ENCODE peak calls at places on chromosomes 3 and 15, in six cellular contexts. E is GM10248, M is choroid plexus epithelial cell, H is body of pancreas, D is breast epithelium, I is GM06990. O is an unnamed sample.

GRCh38 chr3:50342818-50343633 is 2.4 kb upstream of the RASSF1 start:
- DNase-seq in I (no peak), D (no peak), M (no peak), E (no peak), H (no peak), O (no peak)

GRCh38 chr3:138941259-138941885 is 5.6 kb downstream of the FOXL2 start:
- DNase-seq in E (peak; percentile 25), D (no peak), M (peak; percentile 64), H (peak; percentile 35), I (no peak), O (no peak)

GRCh38 chr3:58237940-58238681 is 519 bp downstream of the ABHD6 start:
- DNase-seq in H (peak; percentile 42), D (no peak), E (peak; percentile 38), M (no peak), I (peak; percentile 62), O (peak; percentile 24)

GRCh38 chr15:89781891-89782618 is 5.9 kb downstream of the MESP2 start:
- DNase-seq in D (peak; percentile 68), M (peak; percentile 78), I (no peak), E (no peak), H (peak; percentile 55), O (no peak)

GRCh38 chr15:38514601-38515000 is 50.0 kb downstream of the RASGRP1 start:
- DNase-seq in I (no peak), D (no peak), M (no peak), E (peak; percentile 13), H (no peak), O (no peak)

GRCh38 chr15:63156086-63156707 is 1.1 kb downstream of the RPS27L start:
- DNase-seq in D (no peak), H (no peak), I (no peak), M (no peak), E (no peak), O (no peak)

GRCh38 chr3:154458560-154458959 is 28.6 kb upstream of the GPR149 start:
- DNase-seq in D (no peak), I (no peak), M (no peak), E (no peak), H (no peak), O (no peak)

GRCh38 chr15:93973287-93973686 is 258.1 kb upstream of the MCTP2 start:
- DNase-seq in I (no peak), H (no peak), D (no peak), M (no peak), E (no peak), O (no peak)

GRCh38 chr3:47976135-47976758 is 40.0 kb downstream of the MAP4 start:
- DNase-seq in H (no peak), E (peak; percentile 30), M (no peak), I (peak; percentile 33), D (no peak), O (no peak)

GRCh38 chr15:98731712-98732450 is 83.5 kb downstream of the IGF1R start:
- DNase-seq in I (no peak), D (no peak), H (no peak), E (no peak), M (no peak), O (no peak)

GRCh38 chr3:44782891-44783290 is 21.3 kb downstream of the KIF15 start:
- DNase-seq in E (no peak), M (no peak), D (no peak), I (no peak), H (no peak), O (no peak)

GRCh38 chr15:90895571-90896117 is 7.5 kb upstream of the MAN2A2 start:
- DNase-seq in M (peak; percentile 34), D (no peak), I (no peak), E (no peak), H (no peak), O (no peak)

GRCh38 chr15:90891346-90891949 is 7.1 kb downstream of the FES start:
- DNase-seq in E (no peak), I (no peak), H (no peak), M (no peak), D (no peak), O (no peak)

GRCh38 chr15:90892023-90892422 is 7.7 kb downstream of the FES start:
- DNase-seq in H (no peak), M (no peak), I (no peak), D (no peak), E (no peak), O (no peak)

GRCh38 chr15:90892498-90893174 is 8.3 kb downstream of the FES start:
- DNase-seq in M (no peak), I (no peak), D (no peak), E (no peak), H (no peak), O (no peak)

DNA sequence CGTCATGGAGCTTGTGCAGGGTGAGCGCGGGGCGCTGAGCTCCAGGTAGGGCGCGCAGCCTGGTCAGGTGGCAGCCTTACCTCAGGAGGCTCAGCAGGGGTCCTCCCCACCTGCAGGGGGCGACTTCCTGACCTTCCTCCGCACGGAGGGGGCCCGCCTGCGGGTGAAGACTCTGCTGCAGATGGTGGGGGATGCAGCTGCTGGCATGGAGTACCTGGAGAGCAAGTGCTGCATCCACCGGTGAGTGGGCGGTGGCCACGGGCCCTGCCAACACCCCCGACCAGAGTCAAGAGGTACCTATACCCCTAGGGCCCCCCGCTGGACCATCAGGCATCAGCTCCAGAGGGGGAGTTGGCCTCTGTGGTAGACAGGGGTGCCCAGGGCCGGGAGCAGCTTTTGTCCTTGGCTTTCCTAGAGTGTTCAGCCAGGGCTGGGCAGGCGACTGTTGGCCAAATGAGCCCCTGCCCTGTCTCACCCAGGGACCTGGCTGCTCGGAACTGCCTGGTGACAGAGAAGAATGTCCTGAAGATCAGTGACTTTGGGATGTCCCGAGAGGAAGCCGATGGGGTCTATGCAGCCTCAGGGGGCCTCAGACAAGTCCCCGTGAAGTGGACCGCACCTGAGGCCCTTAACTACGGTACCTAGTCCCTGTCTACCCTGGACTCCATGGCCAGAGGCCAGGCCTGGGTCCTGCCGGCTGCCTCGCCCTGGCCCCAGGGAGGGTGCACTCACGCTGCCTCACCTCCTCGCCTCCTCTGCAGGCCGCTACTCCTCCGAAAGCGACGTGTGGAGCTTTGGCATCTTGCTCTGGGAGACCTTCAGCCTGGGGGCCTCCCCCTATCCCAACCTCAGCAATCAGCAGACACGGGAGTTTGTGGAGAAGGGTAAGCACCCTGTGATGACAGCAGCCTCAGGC is 9.1 kb downstream of the FES start:
- DNase-seq in M (no peak), H (no peak), I (no peak), D (no peak), E (no peak), O (no peak)
- TF ChIP-seq CTCF in M (no peak), H (no peak), I (peak; percentile 20), D (no peak), E (peak; percentile 20), O (no peak)

DNA sequence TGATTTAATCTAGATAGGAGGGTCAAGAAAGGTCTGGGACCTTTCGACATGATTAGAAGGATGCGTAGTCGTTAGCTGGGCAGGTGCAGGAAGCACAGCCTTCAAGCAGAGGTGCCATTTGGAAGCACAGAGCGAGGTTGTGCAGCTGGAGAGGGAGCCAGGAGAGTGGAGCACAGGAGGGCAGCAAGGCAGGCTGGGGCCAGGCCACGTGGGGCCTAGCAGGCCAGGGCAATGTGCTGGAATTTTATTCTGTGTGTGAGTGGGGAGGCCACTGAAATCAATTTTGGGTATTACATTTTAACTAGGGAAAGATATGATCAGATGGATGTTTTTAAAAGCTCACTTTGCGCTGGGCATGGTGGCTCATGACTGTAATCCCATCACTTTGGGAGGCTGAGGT is 297.0 kb upstream of the LRRFIP2 start:
- DNase-seq in D (no peak), M (no peak), I (no peak), H (no peak), E (no peak), O (no peak)
- TF ChIP-seq CTCF in D (no peak), M (no peak), I (no peak), H (no peak), E (no peak), O (no peak)

GRCh38 chr15:61118885-61119284 is 110.2 kb downstream of the RORA start:
- DNase-seq in H (no peak), E (no peak), D (no peak), M (no peak), I (no peak), O (no peak)
- TF ChIP-seq CTCF in H (no peak), E (no peak), D (no peak), M (peak; percentile 28), I (peak; percentile 29), O (no peak)

GRCh38 chr15:79130535-79131130 is 40.1 kb upstream of the RASGRF1 start:
- DNase-seq in I (no peak), E (no peak), H (no peak), D (no peak), M (no peak), O (no peak)
- TF ChIP-seq CTCF in I (peak; percentile 22), E (no peak), H (no peak), D (no peak), M (peak; percentile 26), O (no peak)

GRCh38 chr3:117191245-117191644 is 481.7 kb downstream of the TUSC7 start:
- DNase-seq in I (no peak), M (no peak), E (no peak), D (no peak), H (no peak), O (no peak)

GRCh38 chr3:117195034-117195433 is 485.5 kb downstream of the TUSC7 start:
- DNase-seq in I (no peak), M (no peak), D (no peak), E (no peak), H (no peak), O (no peak)

GRCh38 chr3:117192888-117193287 is 483.3 kb downstream of the TUSC7 start:
- DNase-seq in H (no peak), D (no peak), I (no peak), E (no peak), M (no peak), O (no peak)

GRCh38 chr3:117193390-117193789 is 483.8 kb downstream of the TUSC7 start:
- DNase-seq in I (no peak), D (no peak), M (peak; percentile 7), H (no peak), E (no peak), O (no peak)
- TF ChIP-seq CTCF in I (peak; percentile 7), D (no peak), M (peak; percentile 36), H (no peak), E (no peak), O (no peak)

GRCh38 chr3:125591116-125591755 is 4.1 kb downstream of the OSBPL11 start:
- DNase-seq in E (no peak), H (peak; percentile 27), I (no peak), D (no peak), M (no peak), O (no peak)

GRCh38 chr3:125589743-125590142 is 5.6 kb downstream of the OSBPL11 start:
- DNase-seq in I (peak; percentile 48), H (no peak), E (peak; percentile 29), M (peak; percentile 35), D (no peak), O (no peak)

GRCh38 chr3:125593991-125594574 is 1.2 kb downstream of the OSBPL11 start:
- DNase-seq in M (no peak), D (no peak), H (no peak), I (no peak), E (peak; percentile 26), O (no peak)

DNA sequence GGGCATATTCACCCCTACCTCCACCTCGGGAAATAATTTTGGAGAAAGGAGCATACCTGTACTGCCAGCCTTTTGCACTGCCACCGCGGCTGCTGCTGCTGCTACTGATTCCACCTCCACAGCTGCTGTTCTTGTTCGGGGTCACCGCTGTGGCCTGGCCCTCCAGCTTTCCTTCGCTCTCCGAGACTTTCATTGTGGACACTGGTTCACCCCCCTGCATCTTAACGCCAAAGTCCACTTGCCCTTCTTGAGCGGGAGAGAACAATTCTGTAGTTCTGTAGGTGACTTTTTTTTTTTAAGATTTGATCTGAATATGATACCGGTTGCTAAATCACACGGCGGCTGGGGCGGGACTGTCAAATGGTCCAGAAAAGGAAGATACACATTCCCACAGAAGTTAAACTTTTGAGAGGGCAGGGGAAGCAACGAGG is 701 bp downstream of the OSBPL11 start:
- DNase-seq in E (no peak), M (peak; percentile 34), H (peak; percentile 31), I (peak; percentile 31), D (no peak), O (no peak)
- TF ChIP-seq CTCF in E (no peak), M (no peak), H (no peak), I (no peak), D (no peak), O (no peak)

O was measured in natural killer cell.